ENCODE peak calls at places on chromosomes 1 and 21, in four cellular contexts. G is OCI-LY7, T is tibial artery, C is HFFc6. L is an unnamed sample.
A peak's percentile ranks its signal among the peaks of the same experiment; 100 is the strongest.

GRCh38 chr1:12038356-12039140 is 19.2 kb downstream of the MIIP start:
- DNase-seq in G (no peak), T (no peak), C (no peak), L (no peak)

GRCh38 chr1:20484526-20485462 is 1.2 kb downstream of the CAMK2N1 start:
- DNase-seq in G (no peak), T (no peak), C (no peak), L (no peak)

GRCh38 chr21:31909153-31909771 is 36.4 kb downstream of the HUNK start:
- DNase-seq in G (no peak), T (no peak), C (no peak), L (no peak)

GRCh38 chr1:30244801-30245200 is 478.6 kb downstream of the MATN1 start:
- DNase-seq in G (no peak), T (no peak), C (no peak), L (no peak)

GRCh38 chr1:206001476-206001888 is 1.7 kb downstream of the RAB7B start:
- DNase-seq in G (no peak), T (peak; percentile 62), C (peak; percentile 95), L (peak; percentile 66)

GRCh38 chr1:24908591-24909259 is 21.4 kb downstream of the RUNX3 start:
- DNase-seq in G (no peak), T (no peak), C (no peak), L (no peak)

GRCh38 chr1:64686828-64687724 is 57.8 kb upstream of the RAVER2 start:
- DNase-seq in G (peak; percentile 45), T (no peak), C (peak; percentile 36), L (peak; percentile 34)

GRCh38 chr1:242738702-242739225 is 214.3 kb upstream of the PLD5 start:
- DNase-seq in G (no peak), T (no peak), C (no peak), L (no peak)

GRCh38 chr1:203282720-203283542 is 22.4 kb upstream of the BTG2 start:
- DNase-seq in G (peak; percentile 74), T (no peak), C (no peak), L (no peak)

GRCh38 chr1:6418668-6419396 is 887 bp downstream of the HES2 start:
- DNase-seq in G (no peak), T (no peak), C (no peak), L (no peak)

GRCh38 chr1:231581859-231582258 is 44.7 kb upstream of the DISC1 start:
- DNase-seq in G (no peak), T (no peak), C (no peak), L (no peak)

GRCh38 chr1:183914283-183914682 is 109.4 kb downstream of the RGL1 start:
- DNase-seq in G (no peak), T (peak; percentile 59), C (peak; percentile 37), L (no peak)

GRCh38 chr21:43355925-43356289 is 71.0 kb downstream of the SIK1 start:
- DNase-seq in G (peak; percentile 31), T (no peak), C (no peak), L (peak; percentile 58)

GRCh38 chr21:33251119-33251518 is 15.0 kb upstream of the IL10RB start:
- DNase-seq in G (no peak), T (no peak), C (no peak), L (no peak)

GRCh38 chr1:2972011-2972878 is 49.0 kb upstream of the ACTRT2 start:
- DNase-seq in G (no peak), T (no peak), C (no peak), L (no peak)

GRCh38 chr21:45709127-45709526 is 65.6 kb downstream of the PCBP3 start:
- DNase-seq in G (no peak), T (no peak), C (no peak), L (no peak)

GRCh38 chr1:182143825-182144661 is 82.5 kb upstream of the ZNF648 start:
- DNase-seq in G (no peak), T (peak; percentile 95), C (peak; percentile 56), L (no peak)

GRCh38 chr1:193569696-193570269 is 383.4 kb upstream of the B3GALT2 start:
- DNase-seq in G (no peak), T (no peak), C (peak; percentile 94), L (peak; percentile 19)

GRCh38 chr1:162856260-162856659 is 4.7 kb downstream of the CCDC190 start:
- DNase-seq in G (no peak), T (no peak), C (peak; percentile 94), L (no peak)

GRCh38 chr1:162136760-162137537 is 67.5 kb downstream of the NOS1AP start:
- DNase-seq in G (no peak), T (no peak), C (peak; percentile 76), L (no peak)

GRCh38 chr21:45018131-45019075 is 56.0 kb upstream of the ADARB1 start:
- DNase-seq in G (no peak), T (peak; percentile 33), C (no peak), L (no peak)

GRCh38 chr1:212754715-212755114 is 36.9 kb downstream of the NSL1 start:
- DNase-seq in G (no peak), T (no peak), C (no peak), L (no peak)

GRCh38 chr1:86640161-86640560 is 64.2 kb upstream of the SH3GLB1 start:
- DNase-seq in G (no peak), T (no peak), C (no peak), L (no peak)

GRCh38 chr1:209569445-209570207 is 13.9 kb upstream of the CAMK1G start:
- DNase-seq in G (peak; percentile 69), T (peak; percentile 73), C (peak; percentile 59), L (peak; percentile 91)

GRCh38 chr21:43865471-43866181 is 603 bp downstream of the AGPAT3 start:
- DNase-seq in G (no peak), T (no peak), C (no peak), L (peak; percentile 55)

GRCh38 chr21:33852495-33852894 is 63.1 kb downstream of the ATP5PO start:
- DNase-seq in G (no peak), T (no peak), C (no peak), L (no peak)

GRCh38 chr1:55958498-55958897 is 620.9 kb downstream of the PLPP3 start:
- DNase-seq in G (no peak), T (no peak), C (no peak), L (no peak)

GRCh38 chr1:42214447-42214871 is 49.9 kb upstream of the GUCA2A start:
- DNase-seq in G (no peak), T (peak; percentile 65), C (peak; percentile 27), L (no peak)

GRCh38 chr1:169586395-169587255 is at the start of gene F5:
- DNase-seq in G (peak; percentile 44), T (peak; percentile 61), C (peak; percentile 39), L (peak; percentile 90)
- TF ChIP-seq CTCF in G (peak; percentile 65), T (peak; percentile 19), C (peak; percentile 55), L (peak; percentile 66)

GRCh38 chr1:5348732-5349465 is 643.3 kb downstream of the NPHP4 start:
- DNase-seq in G (no peak), T (no peak), C (no peak), L (peak; percentile 10)

GRCh38 chr1:5354681-5355080 is 637.5 kb downstream of the NPHP4 start:
- DNase-seq in G (no peak), T (no peak), C (no peak), L (no peak)

GRCh38 chr1:5349526-5349925 is 642.7 kb downstream of the NPHP4 start:
- DNase-seq in G (no peak), T (no peak), C (no peak), L (no peak)

GRCh38 chr1:5345556-5345955 is 646.7 kb downstream of the NPHP4 start:
- DNase-seq in G (no peak), T (no peak), C (no peak), L (no peak)

GRCh38 chr1:5351366-5351765 is 640.9 kb downstream of the NPHP4 start:
- DNase-seq in G (peak; percentile 38), T (no peak), C (no peak), L (no peak)
- TF ChIP-seq CTCF in G (peak; percentile 57), T (no peak), C (no peak), L (no peak)

GRCh38 chr1:27979859-27980201 is 20.1 kb downstream of the XKR8 start:
- DNase-seq in G (no peak), T (no peak), C (no peak), L (no peak)
- TF ChIP-seq CTCF in G (peak; percentile 60), T (no peak), C (no peak), L (no peak)

GRCh38 chr1:246506785-246507639 is at the start of gene SMYD3:
- DNase-seq in G (peak; percentile 89), T (peak; percentile 45), C (peak; percentile 59), L (peak; percentile 75)
- TF ChIP-seq CTCF in G (peak; percentile 31), T (no peak), C (no peak), L (no peak)

GRCh38 chr1:26190373-26190987 is at the start of gene CATSPER4:
- DNase-seq in G (peak; percentile 24), T (no peak), C (no peak), L (no peak)
- TF ChIP-seq CTCF in G (peak; percentile 36), T (no peak), C (peak; percentile 43), L (no peak)

GRCh38 chr1:227317541-227318002 is 720 bp downstream of the CDC42BPA start:
- DNase-seq in G (no peak), T (peak; percentile 29), C (peak; percentile 46), L (peak; percentile 3)
- TF ChIP-seq CTCF in G (no peak), T (no peak), C (peak; percentile 59), L (no peak)

DNA sequence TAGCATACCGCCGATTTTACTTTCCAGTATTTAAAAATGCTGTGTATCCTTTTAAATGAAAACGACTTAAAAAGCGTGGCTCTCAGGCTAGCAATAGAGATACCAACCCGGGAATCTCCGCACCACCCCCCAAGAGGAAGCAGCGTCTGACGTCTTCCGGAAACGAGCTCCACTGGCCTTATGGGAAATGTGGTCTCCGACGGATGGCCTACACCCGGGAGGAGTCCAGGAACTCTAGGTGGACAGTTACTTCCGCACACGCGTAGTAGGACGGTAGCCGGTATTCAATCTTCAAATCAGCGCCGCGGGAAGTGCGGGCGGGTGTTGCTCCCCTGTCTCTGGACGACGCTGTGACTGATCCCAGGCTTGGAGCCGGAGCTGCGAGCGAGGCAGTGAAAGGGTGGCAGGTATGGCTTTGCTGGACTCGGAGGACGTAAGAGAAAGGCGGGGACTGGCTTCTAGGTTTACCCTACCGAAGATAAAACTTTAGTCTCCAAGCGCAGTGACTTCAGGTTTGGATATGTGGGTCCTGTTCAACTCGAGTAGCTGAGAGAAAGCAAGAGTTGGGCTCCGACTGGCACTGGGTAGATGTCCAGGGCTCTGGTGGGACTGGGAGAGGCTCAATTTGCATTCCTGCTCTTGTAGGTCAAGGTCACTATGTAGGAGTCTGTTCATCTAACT is at the start of gene ZNF684:
- DNase-seq in G (peak; percentile 95), T (peak; percentile 86), C (peak; percentile 93), L (peak; percentile 91)
- TF ChIP-seq CTCF in G (no peak), T (no peak), C (no peak), L (no peak)

GRCh38 chr1:38014724-38015424 is 2.3 kb downstream of the UTP11 start:
- DNase-seq in G (no peak), T (no peak), C (no peak), L (no peak)

GRCh38 chr1:38009841-38010180 is 2.7 kb upstream of the UTP11 start:
- DNase-seq in G (no peak), T (no peak), C (no peak), L (no peak)

GRCh38 chr1:38015978-38016640 is 3.6 kb downstream of the UTP11 start:
- DNase-seq in G (no peak), T (no peak), C (no peak), L (no peak)

GRCh38 chr1:38013027-38013588 is 574 bp downstream of the UTP11 start:
- DNase-seq in G (no peak), T (no peak), C (peak; percentile 53), L (no peak)

DNA sequence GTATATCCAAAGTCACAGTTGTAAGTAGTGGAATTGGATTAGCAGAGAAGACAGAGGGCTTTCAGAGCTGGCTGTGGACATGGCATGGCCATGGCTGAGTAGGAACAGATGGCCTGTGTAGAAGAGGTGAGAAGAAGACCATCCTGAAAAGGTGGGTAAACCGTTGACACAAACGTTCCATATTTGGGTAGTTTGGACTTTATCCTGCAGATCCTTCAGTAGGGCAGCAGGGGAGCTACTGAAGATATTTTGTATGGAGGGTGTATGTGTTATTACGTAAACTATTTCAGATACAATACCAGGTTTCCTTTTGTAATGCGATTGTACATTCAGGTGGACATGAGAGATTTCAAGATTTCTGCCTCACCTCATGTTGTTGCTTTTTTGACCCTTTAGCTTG is 1.6 kb downstream of the UTP11 start:
- DNase-seq in G (no peak), T (no peak), C (no peak), L (no peak)
- TF ChIP-seq CTCF in G (no peak), T (no peak), C (peak; percentile 52), L (no peak)

L was measured in activated CD8-positive, alpha-beta T cell treated with anti-CD3 and anti-CD28 coated beads for 36 hours.